ENCODE peak calls at places on chromosomes 1 and 21, in seven cellular contexts. One of them, this sample, is unnamed.

GRCh38 chr1:59404725-59405124 is 107.8 kb downstream of the FGGY start:
- DNase-seq in HCT116: no peak
- DNase-seq in stomach: no peak
- DNase-seq in right lobe of liver: no peak
- DNase-seq in A549: no peak
- DNase-seq in heart left ventricle: no peak
- DNase-seq in transverse colon: no peak
- DNase-seq in this sample: no peak

GRCh38 chr21:37225440-37225839 is 41.7 kb downstream of the VPS26C start:
- DNase-seq in A549: no peak
- DNase-seq in HCT116: no peak
- DNase-seq in stomach: no peak
- DNase-seq in transverse colon: no peak
- DNase-seq in heart left ventricle: no peak
- DNase-seq in right lobe of liver: no peak
- DNase-seq in this sample: no peak

GRCh38 chr21:45326834-45327457 is 39.3 kb upstream of the POFUT2 start:
- DNase-seq in stomach: no peak
- DNase-seq in heart left ventricle: no peak
- DNase-seq in HCT116: no peak
- DNase-seq in transverse colon: no peak
- DNase-seq in right lobe of liver: no peak
- DNase-seq in A549: no peak
- DNase-seq in this sample: no peak

GRCh38 chr1:78369546-78369945 is 121.2 kb upstream of the PTGFR start:
- DNase-seq in transverse colon: no peak
- DNase-seq in heart left ventricle: no peak
- DNase-seq in right lobe of liver: no peak
- DNase-seq in A549: no peak
- DNase-seq in HCT116: no peak
- DNase-seq in stomach: no peak
- DNase-seq in this sample: no peak

GRCh38 chr1:24970926-24971530 is 41.0 kb upstream of the RUNX3 start:
- DNase-seq in transverse colon: no peak
- DNase-seq in HCT116: no peak
- DNase-seq in heart left ventricle: no peak
- DNase-seq in stomach: no peak
- DNase-seq in right lobe of liver: peak; percentile 43
- DNase-seq in A549: no peak
- DNase-seq in this sample: no peak

GRCh38 chr1:14487671-14488070 is 110.8 kb upstream of the KAZN start:
- DNase-seq in transverse colon: no peak
- DNase-seq in right lobe of liver: no peak
- DNase-seq in HCT116: no peak
- DNase-seq in A549: no peak
- DNase-seq in heart left ventricle: no peak
- DNase-seq in stomach: no peak
- DNase-seq in this sample: no peak

GRCh38 chr1:6969106-6969505 is 183.9 kb downstream of the CAMTA1 start:
- DNase-seq in heart left ventricle: no peak
- DNase-seq in A549: no peak
- DNase-seq in HCT116: no peak
- DNase-seq in right lobe of liver: no peak
- DNase-seq in transverse colon: no peak
- DNase-seq in stomach: no peak
- DNase-seq in this sample: no peak

GRCh38 chr1:110190282-110190929 is 19.7 kb upstream of the KCNC4 start:
- DNase-seq in heart left ventricle: peak; percentile 52
- DNase-seq in transverse colon: no peak
- DNase-seq in HCT116: no peak
- DNase-seq in right lobe of liver: peak; percentile 76
- DNase-seq in stomach: peak; percentile 48
- DNase-seq in A549: no peak
- DNase-seq in this sample: no peak

GRCh38 chr1:51745304-51745570 is 128.3 kb downstream of the OSBPL9 start:
- DNase-seq in right lobe of liver: no peak
- DNase-seq in HCT116: no peak
- DNase-seq in A549: no peak
- DNase-seq in transverse colon: no peak
- DNase-seq in heart left ventricle: no peak
- DNase-seq in stomach: no peak
- DNase-seq in this sample: no peak

GRCh38 chr21:46052703-46053651 is 44.9 kb upstream of the COL6A2 start:
- DNase-seq in A549: peak; percentile 31
- DNase-seq in HCT116: peak; percentile 33
- DNase-seq in heart left ventricle: no peak
- DNase-seq in transverse colon: no peak
- DNase-seq in right lobe of liver: no peak
- DNase-seq in stomach: no peak
- DNase-seq in this sample: no peak

GRCh38 chr1:32888677-32889420 is 2.6 kb downstream of the HPCA start:
- DNase-seq in A549: no peak
- DNase-seq in transverse colon: no peak
- DNase-seq in HCT116: no peak
- DNase-seq in right lobe of liver: no peak
- DNase-seq in heart left ventricle: no peak
- DNase-seq in stomach: no peak
- DNase-seq in this sample: no peak

GRCh38 chr1:29569971-29570634 is 333.8 kb downstream of the PTPRU start:
- DNase-seq in A549: peak; percentile 44
- DNase-seq in HCT116: peak; percentile 98
- DNase-seq in transverse colon: no peak
- DNase-seq in right lobe of liver: no peak
- DNase-seq in heart left ventricle: no peak
- DNase-seq in stomach: peak; percentile 35
- DNase-seq in this sample: no peak

GRCh38 chr1:8944006-8944405 is 1.7 kb upstream of the CA6 start:
- DNase-seq in stomach: no peak
- DNase-seq in right lobe of liver: no peak
- DNase-seq in HCT116: no peak
- DNase-seq in heart left ventricle: no peak
- DNase-seq in transverse colon: no peak
- DNase-seq in A549: no peak
- DNase-seq in this sample: no peak

GRCh38 chr1:112298558-112298957 is 97.5 kb upstream of the CTTNBP2NL start:
- DNase-seq in HCT116: peak; percentile 48
- DNase-seq in right lobe of liver: no peak
- DNase-seq in A549: peak; percentile 41
- DNase-seq in heart left ventricle: peak; percentile 16
- DNase-seq in stomach: peak; percentile 29
- DNase-seq in transverse colon: peak; percentile 51
- DNase-seq in this sample: peak; percentile 41

GRCh38 chr1:229114781-229115417 is 156.0 kb upstream of the RAB4A start:
- DNase-seq in HCT116: no peak
- DNase-seq in transverse colon: no peak
- DNase-seq in heart left ventricle: no peak
- DNase-seq in stomach: no peak
- DNase-seq in A549: no peak
- DNase-seq in right lobe of liver: no peak
- DNase-seq in this sample: no peak

DNA sequence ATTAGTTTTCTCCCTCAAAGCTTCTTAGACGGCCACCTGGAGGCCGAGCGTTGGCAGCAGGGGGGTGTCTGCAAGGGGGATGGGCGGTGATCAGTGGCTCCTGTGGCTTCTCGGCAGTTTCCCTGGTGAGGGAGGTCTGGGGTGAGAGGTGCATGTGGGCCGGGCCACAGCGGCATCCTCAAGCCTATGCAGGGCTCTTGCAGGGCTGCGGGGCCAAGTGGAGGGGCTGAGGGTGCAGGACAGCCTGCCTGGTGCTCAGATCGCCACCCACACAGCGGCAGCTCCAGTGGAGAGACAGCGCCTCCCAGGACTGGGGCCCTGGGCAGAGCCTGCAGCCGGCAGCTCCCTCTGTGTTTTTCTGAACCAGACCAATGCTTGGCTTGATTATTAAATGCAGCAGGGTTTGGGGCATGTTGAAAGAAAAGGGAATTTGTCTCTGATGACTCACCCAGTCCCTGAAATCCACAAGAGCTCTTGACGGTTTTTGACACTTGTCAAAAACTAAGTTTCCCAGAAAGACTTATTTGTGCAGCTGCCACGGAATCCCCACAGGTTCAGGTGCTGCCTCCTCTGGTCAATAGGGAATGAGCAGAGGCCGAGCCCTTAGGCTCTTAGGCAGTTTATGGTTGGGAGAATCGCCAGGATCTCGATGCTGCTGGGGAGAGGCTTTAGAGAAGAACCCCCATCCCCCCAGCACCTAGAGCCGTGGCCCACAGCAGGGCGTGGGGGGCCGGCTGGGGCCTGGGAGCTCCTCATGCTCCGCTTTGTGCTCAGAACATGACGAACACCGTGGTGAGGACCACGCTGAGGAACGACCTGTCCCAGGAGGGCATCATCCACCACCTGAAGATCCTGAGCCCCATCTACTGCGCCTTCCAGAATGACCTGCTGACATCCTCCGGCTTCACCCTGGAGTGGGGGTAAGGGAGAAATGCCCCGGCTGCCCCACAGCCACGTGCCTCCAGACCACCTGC is 54.7 kb downstream of the UMODL1 start:
- DNase-seq in stomach: no peak
- DNase-seq in A549: peak; percentile 27
- DNase-seq in HCT116: no peak
- DNase-seq in heart left ventricle: no peak
- DNase-seq in transverse colon: no peak
- DNase-seq in right lobe of liver: peak; percentile 11
- DNase-seq in this sample: no peak
- H3K4me3 ChIP-seq in stomach: no peak overlapping the region
- H3K4me3 ChIP-seq in A549: no peak overlapping the region
- H3K4me3 ChIP-seq in HCT116: no peak overlapping the region
- H3K4me3 ChIP-seq in heart left ventricle: no peak overlapping the region
- H3K4me3 ChIP-seq in transverse colon: no peak overlapping the region
- H3K4me3 ChIP-seq in right lobe of liver: no peak overlapping the region
- H3K4me3 ChIP-seq in this sample: no peak overlapping the region

GRCh38 chr1:1429671-1430073 is 5.8 kb upstream of the VWA1 start:
- DNase-seq in HCT116: no peak
- DNase-seq in stomach: no peak
- DNase-seq in transverse colon: no peak
- DNase-seq in A549: peak; percentile 14
- DNase-seq in heart left ventricle: no peak
- DNase-seq in right lobe of liver: peak; percentile 56
- DNase-seq in this sample: no peak
- H3K27ac ChIP-seq in HCT116: no peak overlapping the region
- H3K27ac ChIP-seq in stomach: peak overlapping the region; percentile 96
- H3K27ac ChIP-seq in transverse colon: peak overlapping the region; percentile 96
- H3K27ac ChIP-seq in A549: no peak overlapping the region
- H3K27ac ChIP-seq in heart left ventricle: peak overlapping the region; percentile 83
- H3K27ac ChIP-seq in right lobe of liver: no peak overlapping the region
- H3K27ac ChIP-seq in this sample: peak overlapping the region; percentile 96

DNA sequence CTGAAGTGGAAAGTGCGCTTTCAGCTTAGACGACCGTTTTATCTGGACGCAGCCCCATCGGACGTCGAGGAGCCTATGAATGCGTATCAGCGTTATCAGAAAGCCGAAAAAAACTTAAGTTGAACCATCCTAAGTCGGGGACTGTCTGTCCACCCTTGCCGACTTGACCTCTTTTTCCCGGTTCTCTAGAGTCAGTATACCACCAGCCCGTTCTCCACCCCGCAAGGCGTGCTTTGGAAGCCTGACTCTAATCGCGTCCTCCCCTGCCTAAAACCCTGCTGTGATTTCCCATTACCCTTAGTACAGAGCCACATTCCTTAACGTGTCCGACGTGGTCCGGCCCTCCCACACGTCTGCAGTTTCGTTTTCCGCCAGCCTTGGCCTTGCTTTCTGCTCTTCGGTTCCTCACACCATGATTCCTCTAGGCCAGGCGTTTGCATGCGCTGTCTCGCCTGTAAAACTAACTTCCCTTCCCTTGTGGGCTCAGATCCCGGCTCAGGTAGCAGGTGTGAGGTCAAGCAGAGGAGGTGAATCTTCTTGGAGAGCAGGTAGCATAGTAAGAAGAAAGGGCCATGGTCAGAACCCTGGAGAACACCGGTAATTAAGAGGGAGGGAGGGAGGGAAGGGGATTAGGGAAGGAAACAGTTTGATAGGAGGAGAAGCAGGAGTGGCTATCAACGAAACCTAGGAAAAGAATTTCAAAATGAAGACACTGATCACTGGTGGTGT is 865 bp downstream of the ADPRS start:
- DNase-seq in right lobe of liver: no peak
- DNase-seq in HCT116: no peak
- DNase-seq in transverse colon: peak; percentile 27
- DNase-seq in stomach: no peak
- DNase-seq in A549: no peak
- DNase-seq in heart left ventricle: no peak
- DNase-seq in this sample: no peak
- TF ChIP-seq POLR2A in right lobe of liver: no peak
- TF ChIP-seq POLR2A in HCT116: no peak
- TF ChIP-seq POLR2A in transverse colon: no peak
- TF ChIP-seq POLR2A in stomach: no peak
- TF ChIP-seq POLR2A in A549: no peak
- TF ChIP-seq POLR2A in heart left ventricle: no peak
- TF ChIP-seq POLR2A in this sample: no peak

GRCh38 chr1:207058878-207059867 is 6.1 kb downstream of the PFKFB2 start:
- DNase-seq in heart left ventricle: no peak
- DNase-seq in right lobe of liver: no peak
- DNase-seq in HCT116: no peak
- DNase-seq in transverse colon: no peak
- DNase-seq in A549: no peak
- DNase-seq in stomach: no peak
- DNase-seq in this sample: no peak
- H3K4me3 ChIP-seq in heart left ventricle: no peak overlapping the region
- H3K4me3 ChIP-seq in right lobe of liver: no peak overlapping the region
- H3K4me3 ChIP-seq in HCT116: no peak overlapping the region
- H3K4me3 ChIP-seq in transverse colon: no peak overlapping the region
- H3K4me3 ChIP-seq in A549: no peak overlapping the region
- H3K4me3 ChIP-seq in stomach: no peak overlapping the region
- H3K4me3 ChIP-seq in this sample: no peak overlapping the region

GRCh38 chr1:155537193-155537592 is 25.4 kb downstream of the ASH1L start:
- DNase-seq in right lobe of liver: no peak
- DNase-seq in transverse colon: no peak
- DNase-seq in HCT116: no peak
- DNase-seq in stomach: no peak
- DNase-seq in heart left ventricle: no peak
- DNase-seq in A549: no peak
- DNase-seq in this sample: no peak

DNA sequence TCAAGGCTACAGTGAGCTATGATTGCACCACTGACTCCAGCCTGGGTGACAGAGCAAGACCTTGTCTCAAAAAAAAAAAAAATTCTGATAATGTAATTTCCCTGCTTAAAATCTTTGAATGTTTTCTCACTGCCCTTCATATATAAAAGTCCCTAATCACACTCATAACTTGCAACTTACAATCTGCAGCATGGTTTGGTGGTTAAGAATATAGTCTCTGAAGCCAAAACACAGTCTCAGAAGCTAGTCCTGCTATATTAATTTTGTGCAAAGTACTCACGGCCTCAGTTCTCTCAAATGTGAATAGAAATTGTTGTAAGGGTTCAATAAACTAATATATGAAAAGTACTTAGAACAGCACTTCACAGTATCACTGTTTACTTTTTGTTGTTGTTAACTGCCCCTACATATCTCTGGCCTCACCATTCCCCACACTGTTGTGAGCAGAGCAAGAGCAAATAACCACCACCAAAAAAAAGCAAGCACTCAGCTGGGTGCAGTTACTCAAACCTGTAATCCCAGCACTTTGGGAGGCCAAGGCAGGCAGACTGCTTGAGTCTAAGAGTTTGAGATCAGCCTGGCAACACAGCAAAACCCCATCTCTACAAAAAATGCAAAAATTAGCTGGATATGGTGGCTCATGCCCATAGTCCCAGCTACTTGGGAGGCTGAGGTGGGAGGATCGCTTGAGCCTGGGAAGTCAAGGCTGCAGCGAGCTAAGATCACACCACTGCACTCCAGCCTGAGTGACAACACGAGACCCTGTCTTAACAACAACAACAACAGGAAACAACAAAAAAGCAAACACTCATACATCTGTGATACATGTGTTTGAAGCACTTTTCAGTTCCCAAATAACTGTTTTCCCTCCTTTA is 22.4 kb downstream of the ASH1L start:
- DNase-seq in right lobe of liver: no peak
- DNase-seq in HCT116: no peak
- DNase-seq in transverse colon: no peak
- DNase-seq in A549: no peak
- DNase-seq in heart left ventricle: no peak
- DNase-seq in stomach: no peak
- DNase-seq in this sample: no peak
- H3K27ac ChIP-seq in right lobe of liver: no peak overlapping the region
- H3K27ac ChIP-seq in HCT116: no peak overlapping the region
- H3K27ac ChIP-seq in transverse colon: no peak overlapping the region
- H3K27ac ChIP-seq in A549: no peak overlapping the region
- H3K27ac ChIP-seq in heart left ventricle: no peak overlapping the region
- H3K27ac ChIP-seq in stomach: no peak overlapping the region
- H3K27ac ChIP-seq in this sample: no peak overlapping the region